ENCODE peak calls at places on chromosome 19, in ten cellular contexts. One of them, this sample, is unnamed.
A peak's percentile ranks its signal among the peaks of the same experiment; 100 is the strongest.

GRCh38 chr19:4013886-4014540 is 6.5 kb downstream of the PIAS4 start:
- DNase-seq in neural crest cell: no peak
- DNase-seq in astrocyte of the spinal cord: no peak
- DNase-seq in activated naive CD8-positive, alpha-beta T cell treated with anti-CD3 and anti-CD28 coated beads, Interleukin-2, amount 50 U/mL, for 24 hours: no peak
- DNase-seq in GM18507: no peak
- DNase-seq in smooth muscle cell of the brain vasculature: no peak
- DNase-seq in Caco-2: no peak
- DNase-seq in activated CD4-positive, alpha-beta T cell treated with anti-CD3 and anti-CD28 coated beads, Interleukin-2, amount 50 U/mL, for 24 hours: no peak
- DNase-seq in left cardiac atrium: no peak
- DNase-seq in body of pancreas: no peak
- DNase-seq in this sample: no peak

GRCh38 chr19:8331263-8331840 is 10.1 kb downstream of the RPS28 start:
- DNase-seq in neural crest cell: no peak
- DNase-seq in astrocyte of the spinal cord: no peak
- DNase-seq in activated naive CD8-positive, alpha-beta T cell treated with anti-CD3 and anti-CD28 coated beads, Interleukin-2, amount 50 U/mL, for 24 hours: no peak
- DNase-seq in GM18507: no peak
- DNase-seq in smooth muscle cell of the brain vasculature: no peak
- DNase-seq in Caco-2: no peak
- DNase-seq in activated CD4-positive, alpha-beta T cell treated with anti-CD3 and anti-CD28 coated beads, Interleukin-2, amount 50 U/mL, for 24 hours: no peak
- DNase-seq in left cardiac atrium: no peak
- DNase-seq in body of pancreas: no peak
- DNase-seq in this sample: no peak

GRCh38 chr19:42450314-42450934 is 7.7 kb upstream of the CXCL17 start:
- DNase-seq in neural crest cell: peak; percentile 66
- DNase-seq in astrocyte of the spinal cord: peak; percentile 76
- DNase-seq in activated naive CD8-positive, alpha-beta T cell treated with anti-CD3 and anti-CD28 coated beads, Interleukin-2, amount 50 U/mL, for 24 hours: peak; percentile 73
- DNase-seq in GM18507: peak; percentile 65
- DNase-seq in smooth muscle cell of the brain vasculature: peak; percentile 70
- DNase-seq in Caco-2: peak; percentile 87
- DNase-seq in activated CD4-positive, alpha-beta T cell treated with anti-CD3 and anti-CD28 coated beads, Interleukin-2, amount 50 U/mL, for 24 hours: peak; percentile 72
- DNase-seq in left cardiac atrium: peak; percentile 86
- DNase-seq in body of pancreas: peak; percentile 96
- DNase-seq in this sample: no peak

GRCh38 chr19:49807174-49807830 is 5.8 kb downstream of the FUZ start:
- DNase-seq in neural crest cell: no peak
- DNase-seq in astrocyte of the spinal cord: no peak
- DNase-seq in activated naive CD8-positive, alpha-beta T cell treated with anti-CD3 and anti-CD28 coated beads, Interleukin-2, amount 50 U/mL, for 24 hours: no peak
- DNase-seq in GM18507: no peak
- DNase-seq in smooth muscle cell of the brain vasculature: no peak
- DNase-seq in Caco-2: no peak
- DNase-seq in activated CD4-positive, alpha-beta T cell treated with anti-CD3 and anti-CD28 coated beads, Interleukin-2, amount 50 U/mL, for 24 hours: no peak
- DNase-seq in left cardiac atrium: no peak
- DNase-seq in body of pancreas: no peak
- DNase-seq in this sample: no peak

GRCh38 chr19:48925240-48925843 is 8.2 kb upstream of the DHDH start:
- DNase-seq in neural crest cell: no peak
- DNase-seq in astrocyte of the spinal cord: peak; percentile 24
- DNase-seq in activated naive CD8-positive, alpha-beta T cell treated with anti-CD3 and anti-CD28 coated beads, Interleukin-2, amount 50 U/mL, for 24 hours: no peak
- DNase-seq in GM18507: no peak
- DNase-seq in smooth muscle cell of the brain vasculature: no peak
- DNase-seq in Caco-2: no peak
- DNase-seq in activated CD4-positive, alpha-beta T cell treated with anti-CD3 and anti-CD28 coated beads, Interleukin-2, amount 50 U/mL, for 24 hours: no peak
- DNase-seq in left cardiac atrium: no peak
- DNase-seq in body of pancreas: no peak
- DNase-seq in this sample: no peak

GRCh38 chr19:1027953-1028902 is 1.8 kb downstream of the CNN2 start:
- DNase-seq in neural crest cell: no peak
- DNase-seq in astrocyte of the spinal cord: peak; percentile 99
- DNase-seq in activated naive CD8-positive, alpha-beta T cell treated with anti-CD3 and anti-CD28 coated beads, Interleukin-2, amount 50 U/mL, for 24 hours: peak; percentile 61
- DNase-seq in GM18507: no peak
- DNase-seq in smooth muscle cell of the brain vasculature: peak; percentile 98
- DNase-seq in Caco-2: peak; percentile 82
- DNase-seq in activated CD4-positive, alpha-beta T cell treated with anti-CD3 and anti-CD28 coated beads, Interleukin-2, amount 50 U/mL, for 24 hours: no peak
- DNase-seq in left cardiac atrium: peak; percentile 77
- DNase-seq in body of pancreas: peak; percentile 85
- DNase-seq in this sample: no peak

GRCh38 chr19:31110331-31110730 is 238.9 kb downstream of the TSHZ3 start:
- DNase-seq in neural crest cell: no peak
- DNase-seq in astrocyte of the spinal cord: peak; percentile 32
- DNase-seq in activated naive CD8-positive, alpha-beta T cell treated with anti-CD3 and anti-CD28 coated beads, Interleukin-2, amount 50 U/mL, for 24 hours: peak; percentile 6
- DNase-seq in GM18507: no peak
- DNase-seq in smooth muscle cell of the brain vasculature: no peak
- DNase-seq in Caco-2: no peak
- DNase-seq in activated CD4-positive, alpha-beta T cell treated with anti-CD3 and anti-CD28 coated beads, Interleukin-2, amount 50 U/mL, for 24 hours: no peak
- DNase-seq in left cardiac atrium: peak; percentile 31
- DNase-seq in body of pancreas: no peak
- DNase-seq in this sample: no peak

GRCh38 chr19:47005873-47006272 is 13.8 kb upstream of the NPAS1 start:
- DNase-seq in neural crest cell: no peak
- DNase-seq in astrocyte of the spinal cord: no peak
- DNase-seq in activated naive CD8-positive, alpha-beta T cell treated with anti-CD3 and anti-CD28 coated beads, Interleukin-2, amount 50 U/mL, for 24 hours: no peak
- DNase-seq in GM18507: no peak
- DNase-seq in smooth muscle cell of the brain vasculature: no peak
- DNase-seq in Caco-2: no peak
- DNase-seq in activated CD4-positive, alpha-beta T cell treated with anti-CD3 and anti-CD28 coated beads, Interleukin-2, amount 50 U/mL, for 24 hours: no peak
- DNase-seq in left cardiac atrium: no peak
- DNase-seq in body of pancreas: no peak
- DNase-seq in this sample: no peak

GRCh38 chr19:38078302-38078930 is 145.6 kb downstream of the DPF1 start:
- DNase-seq in neural crest cell: no peak
- DNase-seq in astrocyte of the spinal cord: no peak
- DNase-seq in activated naive CD8-positive, alpha-beta T cell treated with anti-CD3 and anti-CD28 coated beads, Interleukin-2, amount 50 U/mL, for 24 hours: no peak
- DNase-seq in GM18507: no peak
- DNase-seq in smooth muscle cell of the brain vasculature: no peak
- DNase-seq in Caco-2: no peak
- DNase-seq in activated CD4-positive, alpha-beta T cell treated with anti-CD3 and anti-CD28 coated beads, Interleukin-2, amount 50 U/mL, for 24 hours: no peak
- DNase-seq in left cardiac atrium: no peak
- DNase-seq in body of pancreas: no peak
- DNase-seq in this sample: no peak

GRCh38 chr19:6350688-6351087 is 10.6 kb upstream of the CLPP start:
- DNase-seq in neural crest cell: no peak
- DNase-seq in astrocyte of the spinal cord: no peak
- DNase-seq in activated naive CD8-positive, alpha-beta T cell treated with anti-CD3 and anti-CD28 coated beads, Interleukin-2, amount 50 U/mL, for 24 hours: no peak
- DNase-seq in GM18507: no peak
- DNase-seq in smooth muscle cell of the brain vasculature: no peak
- DNase-seq in Caco-2: no peak
- DNase-seq in activated CD4-positive, alpha-beta T cell treated with anti-CD3 and anti-CD28 coated beads, Interleukin-2, amount 50 U/mL, for 24 hours: no peak
- DNase-seq in left cardiac atrium: no peak
- DNase-seq in body of pancreas: no peak
- DNase-seq in this sample: no peak

GRCh38 chr19:41321600-41322270 is 11.8 kb downstream of the CCDC97 start:
- DNase-seq in neural crest cell: peak; percentile 63
- DNase-seq in astrocyte of the spinal cord: peak; percentile 85
- DNase-seq in activated naive CD8-positive, alpha-beta T cell treated with anti-CD3 and anti-CD28 coated beads, Interleukin-2, amount 50 U/mL, for 24 hours: no peak
- DNase-seq in GM18507: no peak
- DNase-seq in smooth muscle cell of the brain vasculature: no peak
- DNase-seq in Caco-2: peak; percentile 44
- DNase-seq in activated CD4-positive, alpha-beta T cell treated with anti-CD3 and anti-CD28 coated beads, Interleukin-2, amount 50 U/mL, for 24 hours: no peak
- DNase-seq in left cardiac atrium: peak; percentile 62
- DNase-seq in body of pancreas: no peak
- DNase-seq in this sample: no peak

GRCh38 chr19:34235425-34235940 is 18.9 kb upstream of the GARRE1 start:
- DNase-seq in neural crest cell: no peak
- DNase-seq in astrocyte of the spinal cord: no peak
- DNase-seq in activated naive CD8-positive, alpha-beta T cell treated with anti-CD3 and anti-CD28 coated beads, Interleukin-2, amount 50 U/mL, for 24 hours: no peak
- DNase-seq in GM18507: no peak
- DNase-seq in smooth muscle cell of the brain vasculature: no peak
- DNase-seq in Caco-2: no peak
- DNase-seq in activated CD4-positive, alpha-beta T cell treated with anti-CD3 and anti-CD28 coated beads, Interleukin-2, amount 50 U/mL, for 24 hours: no peak
- DNase-seq in left cardiac atrium: no peak
- DNase-seq in body of pancreas: no peak
- DNase-seq in this sample: no peak

GRCh38 chr19:13633522-13633922 is 127.2 kb upstream of the CACNA1A start:
- DNase-seq in neural crest cell: no peak
- DNase-seq in astrocyte of the spinal cord: no peak
- DNase-seq in activated naive CD8-positive, alpha-beta T cell treated with anti-CD3 and anti-CD28 coated beads, Interleukin-2, amount 50 U/mL, for 24 hours: no peak
- DNase-seq in GM18507: no peak
- DNase-seq in smooth muscle cell of the brain vasculature: no peak
- DNase-seq in Caco-2: no peak
- DNase-seq in activated CD4-positive, alpha-beta T cell treated with anti-CD3 and anti-CD28 coated beads, Interleukin-2, amount 50 U/mL, for 24 hours: no peak
- DNase-seq in left cardiac atrium: no peak
- DNase-seq in body of pancreas: no peak
- DNase-seq in this sample: no peak

GRCh38 chr19:7247160-7247559 is 47.1 kb downstream of the INSR start:
- DNase-seq in neural crest cell: no peak
- DNase-seq in astrocyte of the spinal cord: no peak
- DNase-seq in activated naive CD8-positive, alpha-beta T cell treated with anti-CD3 and anti-CD28 coated beads, Interleukin-2, amount 50 U/mL, for 24 hours: no peak
- DNase-seq in GM18507: no peak
- DNase-seq in smooth muscle cell of the brain vasculature: no peak
- DNase-seq in Caco-2: no peak
- DNase-seq in activated CD4-positive, alpha-beta T cell treated with anti-CD3 and anti-CD28 coated beads, Interleukin-2, amount 50 U/mL, for 24 hours: no peak
- DNase-seq in left cardiac atrium: no peak
- DNase-seq in body of pancreas: no peak
- DNase-seq in this sample: no peak

GRCh38 chr19:45729774-45730388 is 815 bp downstream of the FBXO46 start:
- DNase-seq in neural crest cell: no peak
- DNase-seq in astrocyte of the spinal cord: no peak
- DNase-seq in activated naive CD8-positive, alpha-beta T cell treated with anti-CD3 and anti-CD28 coated beads, Interleukin-2, amount 50 U/mL, for 24 hours: peak; percentile 21
- DNase-seq in GM18507: no peak
- DNase-seq in smooth muscle cell of the brain vasculature: no peak
- DNase-seq in Caco-2: peak; percentile 29
- DNase-seq in activated CD4-positive, alpha-beta T cell treated with anti-CD3 and anti-CD28 coated beads, Interleukin-2, amount 50 U/mL, for 24 hours: no peak
- DNase-seq in left cardiac atrium: no peak
- DNase-seq in body of pancreas: no peak
- DNase-seq in this sample: no peak

GRCh38 chr19:16726916-16727315 is 7.3 kb downstream of the NWD1 start:
- DNase-seq in neural crest cell: no peak
- DNase-seq in astrocyte of the spinal cord: no peak
- DNase-seq in activated naive CD8-positive, alpha-beta T cell treated with anti-CD3 and anti-CD28 coated beads, Interleukin-2, amount 50 U/mL, for 24 hours: no peak
- DNase-seq in GM18507: no peak
- DNase-seq in smooth muscle cell of the brain vasculature: no peak
- DNase-seq in Caco-2: no peak
- DNase-seq in activated CD4-positive, alpha-beta T cell treated with anti-CD3 and anti-CD28 coated beads, Interleukin-2, amount 50 U/mL, for 24 hours: no peak
- DNase-seq in left cardiac atrium: no peak
- DNase-seq in body of pancreas: no peak
- DNase-seq in this sample: no peak

GRCh38 chr19:40467007-40467565 is 285 bp downstream of the SPTBN4 start:
- DNase-seq in neural crest cell: no peak
- DNase-seq in astrocyte of the spinal cord: no peak
- DNase-seq in activated naive CD8-positive, alpha-beta T cell treated with anti-CD3 and anti-CD28 coated beads, Interleukin-2, amount 50 U/mL, for 24 hours: peak; percentile 12
- DNase-seq in GM18507: no peak
- DNase-seq in smooth muscle cell of the brain vasculature: no peak
- DNase-seq in Caco-2: no peak
- DNase-seq in activated CD4-positive, alpha-beta T cell treated with anti-CD3 and anti-CD28 coated beads, Interleukin-2, amount 50 U/mL, for 24 hours: no peak
- DNase-seq in left cardiac atrium: no peak
- DNase-seq in body of pancreas: peak; percentile 14
- DNase-seq in this sample: no peak

GRCh38 chr19:12075538-12076139 is 11.1 kb downstream of the ZNF844 start:
- DNase-seq in neural crest cell: no peak
- DNase-seq in astrocyte of the spinal cord: peak; percentile 19
- DNase-seq in activated naive CD8-positive, alpha-beta T cell treated with anti-CD3 and anti-CD28 coated beads, Interleukin-2, amount 50 U/mL, for 24 hours: no peak
- DNase-seq in GM18507: no peak
- DNase-seq in smooth muscle cell of the brain vasculature: no peak
- DNase-seq in Caco-2: no peak
- DNase-seq in activated CD4-positive, alpha-beta T cell treated with anti-CD3 and anti-CD28 coated beads, Interleukin-2, amount 50 U/mL, for 24 hours: no peak
- DNase-seq in left cardiac atrium: no peak
- DNase-seq in body of pancreas: no peak
- DNase-seq in this sample: no peak

GRCh38 chr19:38523319-38523718 is 89.8 kb downstream of the RYR1 start:
- DNase-seq in neural crest cell: no peak
- DNase-seq in astrocyte of the spinal cord: no peak
- DNase-seq in activated naive CD8-positive, alpha-beta T cell treated with anti-CD3 and anti-CD28 coated beads, Interleukin-2, amount 50 U/mL, for 24 hours: no peak
- DNase-seq in GM18507: no peak
- DNase-seq in smooth muscle cell of the brain vasculature: no peak
- DNase-seq in Caco-2: no peak
- DNase-seq in activated CD4-positive, alpha-beta T cell treated with anti-CD3 and anti-CD28 coated beads, Interleukin-2, amount 50 U/mL, for 24 hours: no peak
- DNase-seq in left cardiac atrium: no peak
- DNase-seq in body of pancreas: no peak
- DNase-seq in this sample: no peak

GRCh38 chr19:39372047-39372802 is 18.7 kb downstream of the PAF1 start:
- DNase-seq in neural crest cell: no peak
- DNase-seq in astrocyte of the spinal cord: peak; percentile 94
- DNase-seq in activated naive CD8-positive, alpha-beta T cell treated with anti-CD3 and anti-CD28 coated beads, Interleukin-2, amount 50 U/mL, for 24 hours: no peak
- DNase-seq in GM18507: no peak
- DNase-seq in smooth muscle cell of the brain vasculature: peak; percentile 57
- DNase-seq in Caco-2: no peak
- DNase-seq in activated CD4-positive, alpha-beta T cell treated with anti-CD3 and anti-CD28 coated beads, Interleukin-2, amount 50 U/mL, for 24 hours: no peak
- DNase-seq in left cardiac atrium: peak; percentile 87
- DNase-seq in body of pancreas: peak; percentile 75
- DNase-seq in this sample: no peak

GRCh38 chr19:3055741-3056453 is 6.4 kb downstream of the TLE5 start:
- DNase-seq in neural crest cell: no peak
- DNase-seq in astrocyte of the spinal cord: no peak
- DNase-seq in activated naive CD8-positive, alpha-beta T cell treated with anti-CD3 and anti-CD28 coated beads, Interleukin-2, amount 50 U/mL, for 24 hours: no peak
- DNase-seq in GM18507: no peak
- DNase-seq in smooth muscle cell of the brain vasculature: no peak
- DNase-seq in Caco-2: no peak
- DNase-seq in activated CD4-positive, alpha-beta T cell treated with anti-CD3 and anti-CD28 coated beads, Interleukin-2, amount 50 U/mL, for 24 hours: no peak
- DNase-seq in left cardiac atrium: no peak
- DNase-seq in body of pancreas: peak; percentile 92
- DNase-seq in this sample: no peak

GRCh38 chr19:29773141-29773540 is 38.6 kb upstream of the CCNE1 start:
- DNase-seq in neural crest cell: no peak
- DNase-seq in astrocyte of the spinal cord: no peak
- DNase-seq in activated naive CD8-positive, alpha-beta T cell treated with anti-CD3 and anti-CD28 coated beads, Interleukin-2, amount 50 U/mL, for 24 hours: no peak
- DNase-seq in GM18507: no peak
- DNase-seq in smooth muscle cell of the brain vasculature: no peak
- DNase-seq in Caco-2: no peak
- DNase-seq in activated CD4-positive, alpha-beta T cell treated with anti-CD3 and anti-CD28 coated beads, Interleukin-2, amount 50 U/mL, for 24 hours: no peak
- DNase-seq in left cardiac atrium: no peak
- DNase-seq in body of pancreas: no peak
- DNase-seq in this sample: no peak

GRCh38 chr19:12872255-12872654 is 9.0 kb downstream of the DNASE2 start:
- DNase-seq in neural crest cell: no peak
- DNase-seq in astrocyte of the spinal cord: no peak
- DNase-seq in activated naive CD8-positive, alpha-beta T cell treated with anti-CD3 and anti-CD28 coated beads, Interleukin-2, amount 50 U/mL, for 24 hours: no peak
- DNase-seq in GM18507: no peak
- DNase-seq in smooth muscle cell of the brain vasculature: no peak
- DNase-seq in Caco-2: no peak
- DNase-seq in activated CD4-positive, alpha-beta T cell treated with anti-CD3 and anti-CD28 coated beads, Interleukin-2, amount 50 U/mL, for 24 hours: no peak
- DNase-seq in left cardiac atrium: no peak
- DNase-seq in body of pancreas: no peak
- DNase-seq in this sample: no peak

GRCh38 chr19:3313199-3313575 is 53.2 kb upstream of the NFIC start:
- DNase-seq in neural crest cell: no peak
- DNase-seq in astrocyte of the spinal cord: no peak
- DNase-seq in activated naive CD8-positive, alpha-beta T cell treated with anti-CD3 and anti-CD28 coated beads, Interleukin-2, amount 50 U/mL, for 24 hours: no peak
- DNase-seq in GM18507: no peak
- DNase-seq in smooth muscle cell of the brain vasculature: no peak
- DNase-seq in Caco-2: no peak
- DNase-seq in activated CD4-positive, alpha-beta T cell treated with anti-CD3 and anti-CD28 coated beads, Interleukin-2, amount 50 U/mL, for 24 hours: no peak
- DNase-seq in left cardiac atrium: no peak
- DNase-seq in body of pancreas: no peak
- DNase-seq in this sample: no peak

GRCh38 chr19:5625641-5626040 is 2.8 kb downstream of the SAFB start:
- DNase-seq in neural crest cell: no peak
- DNase-seq in astrocyte of the spinal cord: no peak
- DNase-seq in activated naive CD8-positive, alpha-beta T cell treated with anti-CD3 and anti-CD28 coated beads, Interleukin-2, amount 50 U/mL, for 24 hours: no peak
- DNase-seq in GM18507: no peak
- DNase-seq in smooth muscle cell of the brain vasculature: no peak
- DNase-seq in Caco-2: no peak
- DNase-seq in activated CD4-positive, alpha-beta T cell treated with anti-CD3 and anti-CD28 coated beads, Interleukin-2, amount 50 U/mL, for 24 hours: no peak
- DNase-seq in left cardiac atrium: no peak
- DNase-seq in body of pancreas: no peak
- DNase-seq in this sample: no peak

GRCh38 chr19:3813473-3814392 is 27.6 kb upstream of the MATK start:
- DNase-seq in neural crest cell: no peak
- DNase-seq in astrocyte of the spinal cord: no peak
- DNase-seq in activated naive CD8-positive, alpha-beta T cell treated with anti-CD3 and anti-CD28 coated beads, Interleukin-2, amount 50 U/mL, for 24 hours: no peak
- DNase-seq in GM18507: no peak
- DNase-seq in smooth muscle cell of the brain vasculature: no peak
- DNase-seq in Caco-2: no peak
- DNase-seq in activated CD4-positive, alpha-beta T cell treated with anti-CD3 and anti-CD28 coated beads, Interleukin-2, amount 50 U/mL, for 24 hours: no peak
- DNase-seq in left cardiac atrium: no peak
- DNase-seq in body of pancreas: no peak
- DNase-seq in this sample: no peak

GRCh38 chr19:14695471-14695870 is 5.6 kb downstream of the ZNF333 start:
- DNase-seq in neural crest cell: no peak
- DNase-seq in astrocyte of the spinal cord: no peak
- DNase-seq in activated naive CD8-positive, alpha-beta T cell treated with anti-CD3 and anti-CD28 coated beads, Interleukin-2, amount 50 U/mL, for 24 hours: no peak
- DNase-seq in GM18507: no peak
- DNase-seq in smooth muscle cell of the brain vasculature: no peak
- DNase-seq in Caco-2: no peak
- DNase-seq in activated CD4-positive, alpha-beta T cell treated with anti-CD3 and anti-CD28 coated beads, Interleukin-2, amount 50 U/mL, for 24 hours: no peak
- DNase-seq in left cardiac atrium: no peak
- DNase-seq in body of pancreas: no peak
- DNase-seq in this sample: no peak

This sample was measured in GOT3.